ENCODE peak calls at places on chromosomes 3 and 15, in five cellular contexts. W is upper lobe of right lung, J is OCI-LY7, O is fibroblast of pulmonary artery, S is psoas muscle. T is an unnamed sample.

GRCh38 chr3:111829023-111829422 is 30.0 kb upstream of the PHLDB2 start:
- DNase-seq in W (no peak), J (no peak), O (no peak), S (no peak), T (no peak)

GRCh38 chr15:70559223-70559823 is 204.0 kb downstream of the UACA start:
- DNase-seq in W (no peak), J (peak), O (peak), S (no peak), T (no peak)

GRCh38 chr3:82342521-82342920 is 581.1 kb upstream of the GBE1 start:
- DNase-seq in W (no peak), J (no peak), O (no peak), S (no peak), T (no peak)

GRCh38 chr3:51307458-51307857 is 77.6 kb upstream of the MANF start:
- DNase-seq in W (no peak), J (no peak), O (no peak), S (no peak), T (no peak)

GRCh38 chr3:10772230-10773161 is 43.5 kb upstream of the SLC6A11 start:
- DNase-seq in W (no peak), J (no peak), O (peak), S (no peak), T (no peak)

GRCh38 chr3:149120051-149120972 is 9.1 kb upstream of the HPS3 start:
- DNase-seq in W (no peak), J (peak), O (peak), S (no peak), T (peak)

GRCh38 chr15:58462547-58462946 is 30.8 kb downstream of the LIPC start:
- DNase-seq in W (no peak), J (peak), O (no peak), S (no peak), T (no peak)

GRCh38 chr15:76342382-76343201 is 6.0 kb downstream of the ISL2 start:
- DNase-seq in W (no peak), J (no peak), O (no peak), S (no peak), T (no peak)

GRCh38 chr15:95620934-95621579 is 709.4 kb upstream of the NR2F2 start:
- DNase-seq in W (no peak), J (no peak), O (peak), S (no peak), T (no peak)

GRCh38 chr15:80925597-80926059 is 64.0 kb downstream of the MESD start:
- DNase-seq in W (no peak), J (no peak), O (no peak), S (no peak), T (no peak)

GRCh38 chr15:35290301-35290721 is 205.2 kb upstream of the NANOGP8 start:
- DNase-seq in W (no peak), J (no peak), O (no peak), S (no peak), T (no peak)

GRCh38 chr3:144018776-144019175 is 47.2 kb downstream of the DIPK2A start:
- DNase-seq in W (no peak), J (no peak), O (peak), S (no peak), T (no peak)

GRCh38 chr3:197846491-197846890 is 55.4 kb downstream of the LRCH3 start:
- DNase-seq in W (no peak), J (no peak), O (no peak), S (no peak), T (no peak)

GRCh38 chr15:48472756-48473155 is 141.5 kb downstream of the DUT start:
- DNase-seq in W (no peak), J (no peak), O (peak), S (no peak), T (no peak)

GRCh38 chr3:5231536-5231935 is 44.0 kb downstream of the EDEM1 start:
- DNase-seq in W (no peak), J (no peak), O (no peak), S (no peak), T (no peak)

GRCh38 chr3:59248976-59249375 is 199.2 kb upstream of the CFAP20DC start:
- DNase-seq in W (no peak), J (no peak), O (no peak), S (no peak), T (no peak)

GRCh38 chr3:85912981-85913380 is 954.2 kb downstream of the CADM2 start:
- DNase-seq in W (no peak), J (no peak), O (no peak), S (no peak), T (no peak)

GRCh38 chr15:73994419-73994883 is at the start of gene PML:
- DNase-seq in W (peak), J (peak), O (peak), S (peak), T (peak)

GRCh38 chr15:73993211-73993994 is 1.1 kb upstream of the PML start:
- DNase-seq in W (no peak), J (no peak), O (no peak), S (no peak), T (no peak)

GRCh38 chr15:73991260-73991659 is 835 bp downstream of the STOML1 start:
- DNase-seq in W (peak), J (no peak), O (peak), S (peak), T (no peak)

GRCh38 chr15:73991726-73992593 is at the start of gene STOML1:
- DNase-seq in W (peak), J (peak), O (peak), S (peak), T (peak)

DNA sequence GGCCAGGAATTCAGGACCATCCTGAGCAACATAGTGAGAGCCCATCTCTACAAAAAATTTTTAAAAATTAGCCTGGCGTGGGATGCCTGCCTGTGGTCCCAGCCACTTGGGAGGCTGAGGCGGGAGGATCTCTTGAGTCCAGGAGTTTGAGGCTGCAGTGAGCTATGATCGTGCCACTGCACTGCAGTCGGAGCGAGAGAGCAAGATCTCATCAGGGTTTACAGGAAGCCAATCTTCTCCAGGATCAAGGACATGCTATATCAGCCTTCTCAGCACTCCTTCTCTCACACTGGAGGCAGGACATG is 451 bp upstream of the STOML1 start:
- DNase-seq in W (no peak), J (no peak), O (no peak), S (no peak), T (no peak)
- TF ChIP-seq CTCF in W (no peak), J (peak), O (no peak), S (no peak), T (no peak)

DNA sequence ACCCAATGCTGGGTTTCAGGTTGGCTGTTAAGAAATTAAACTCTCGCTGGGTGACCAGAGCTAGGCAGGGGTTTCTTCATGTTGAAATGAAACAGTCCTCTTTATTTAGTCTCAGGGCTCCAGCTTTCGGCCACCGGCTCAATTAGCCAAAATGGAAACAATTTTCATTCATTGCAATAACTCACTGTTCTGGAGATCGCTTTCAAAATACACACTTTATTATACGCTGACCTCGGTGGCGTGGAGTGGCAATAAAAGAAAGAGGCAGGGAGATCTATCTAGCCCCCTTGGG is 3.8 kb upstream of the MECOM start:
- DNase-seq in W (no peak), J (no peak), O (no peak), S (no peak), T (no peak)
- H3K4me3 ChIP-seq in W (peak), J (no peak), O (no peak), S (no peak), T (no peak)

GRCh38 chr3:28057548-28057947 is 183.9 kb upstream of the CMC1 start:
- DNase-seq in W (no peak), J (no peak), O (no peak), S (no peak), T (no peak)
- TF ChIP-seq CTCF in W (no peak), J (no peak), O (no peak), S (no peak), T (no peak)

GRCh38 chr3:34260266-34260990 is 462.0 kb downstream of the PDCD6IP start:
- DNase-seq in W (no peak), J (peak), O (peak), S (no peak), T (no peak)

GRCh38 chr3:34264650-34265049 is 466.2 kb downstream of the PDCD6IP start:
- DNase-seq in W (no peak), J (no peak), O (no peak), S (no peak), T (no peak)

GRCh38 chr3:34258271-34259015 is 460.0 kb downstream of the PDCD6IP start:
- DNase-seq in W (no peak), J (no peak), O (no peak), S (no peak), T (no peak)

GRCh38 chr3:34263014-34263714 is 464.7 kb downstream of the PDCD6IP start:
- DNase-seq in W (no peak), J (no peak), O (no peak), S (no peak), T (no peak)

GRCh38 chr3:34260991-34261365 is 462.5 kb downstream of the PDCD6IP start:
- DNase-seq in W (no peak), J (no peak), O (peak), S (no peak), T (no peak)
- H3K4me3 ChIP-seq in W (no peak), J (no peak), O (no peak), S (no peak), T (no peak)

GRCh38 chr3:65669163-65669875 is 369.4 kb downstream of the MAGI1 start:
- DNase-seq in W (no peak), J (no peak), O (peak), S (no peak), T (no peak)

GRCh38 chr3:65676592-65676991 is 362.1 kb downstream of the MAGI1 start:
- DNase-seq in W (no peak), J (no peak), O (no peak), S (no peak), T (no peak)

GRCh38 chr3:65672071-65672470 is 366.6 kb downstream of the MAGI1 start:
- DNase-seq in W (no peak), J (no peak), O (no peak), S (no peak), T (no peak)

GRCh38 chr3:65671004-65671403 is 367.7 kb downstream of the MAGI1 start:
- DNase-seq in W (no peak), J (no peak), O (peak), S (no peak), T (no peak)

DNA sequence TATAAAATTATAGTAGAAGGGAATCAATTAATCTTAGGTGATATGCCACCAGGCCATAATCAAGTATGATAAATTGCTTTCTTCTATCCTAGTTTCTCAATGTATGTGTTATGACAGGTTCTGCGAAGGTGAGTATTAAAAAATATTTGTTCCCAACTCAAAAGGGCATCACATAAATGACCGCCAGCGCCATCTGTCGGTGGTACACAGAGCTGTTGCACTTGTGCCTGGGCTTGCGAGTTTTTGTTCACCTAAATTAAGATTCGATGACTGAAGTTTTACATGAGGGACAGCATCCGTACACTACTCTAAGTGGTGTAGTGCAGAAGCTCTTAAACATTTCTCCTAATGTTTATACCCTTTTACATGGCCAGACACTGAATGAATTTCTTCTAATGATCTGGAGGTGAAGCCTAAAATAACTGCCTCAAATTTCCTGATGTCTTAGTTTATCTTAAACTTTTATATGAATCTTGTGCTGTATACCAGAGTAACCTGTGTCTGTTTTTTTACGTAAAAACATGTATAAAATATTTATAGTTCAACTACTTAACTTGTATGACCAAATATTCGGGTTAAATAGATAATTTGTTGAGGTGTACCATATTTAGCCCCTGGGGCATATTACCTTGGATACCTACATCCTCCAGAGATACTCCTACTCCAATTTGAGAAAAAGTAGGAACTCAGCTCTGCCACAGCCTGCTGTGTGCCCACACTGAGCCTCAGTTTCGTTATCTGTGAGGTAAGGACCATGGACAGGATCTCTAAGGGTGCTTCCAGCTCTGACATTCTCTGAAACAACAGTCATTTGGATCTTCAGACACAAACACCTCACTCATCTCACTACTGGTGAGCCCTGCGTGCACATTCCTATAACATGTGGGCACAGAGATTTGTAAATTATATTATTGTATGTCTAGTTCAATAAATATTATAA is 365.6 kb downstream of the MAGI1 start:
- DNase-seq in W (peak), J (peak), O (peak), S (peak), T (no peak)
- TF ChIP-seq CTCF in W (peak), J (peak), O (peak), S (peak), T (peak)

GRCh38 chr3:98734311-98734710 is 28.8 kb upstream of the ST3GAL6 start:
- DNase-seq in W (no peak), J (no peak), O (peak), S (no peak), T (no peak)
- H3K4me3 ChIP-seq in W (peak), J (no peak), O (peak), S (peak), T (peak)

GRCh38 chr3:89877230-89877629 is 769.8 kb downstream of the EPHA3 start:
- DNase-seq in W (no peak), J (no peak), O (no peak), S (no peak), T (no peak)

GRCh38 chr3:89876116-89876515 is 768.7 kb downstream of the EPHA3 start:
- DNase-seq in W (no peak), J (no peak), O (no peak), S (no peak), T (no peak)
- TF ChIP-seq CTCF in W (no peak), J (no peak), O (no peak), S (no peak), T (no peak)

GRCh38 chr15:68056097-68056865 is 2.2 kb downstream of the PIAS1 start:
- DNase-seq in W (no peak), J (no peak), O (no peak), S (no peak), T (no peak)
- H3K4me3 ChIP-seq in W (peak), J (peak), O (peak), S (peak), T (peak)

GRCh38 chr3:25478358-25478757 is 50.3 kb downstream of the RARB start:
- DNase-seq in W (no peak), J (no peak), O (no peak), S (no peak), T (no peak)
- TF ChIP-seq CTCF in W (no peak), J (no peak), O (no peak), S (no peak), T (no peak)